ENCODE peak calls at places on chromosome 7, in ten cellular contexts. G is activated CD4-positive, alpha-beta T cell treated with anti-CD3 and anti-CD28 coated beads for 48 hours; A is AG04450; T is endodermal cell; Y is stimulated activated CD4-positive, alpha-beta T cell treated with anti-CD3 and anti-CD28 coated beads, Interleukin-4, amount 100 ng/mL, for 1 hour; F is iPS-NIHi11; H is dorsolateral prefrontal cortex; U is AG08395; R is RWPE2; M is sciatic nerve. Q is an unnamed sample.
A peak's percentile ranks its signal among the peaks of the same experiment; 100 is the strongest.

GRCh38 chr7:44111759-44112158 is 7.6 kb downstream of the AEBP1 start:
- DNase-seq in G (no peak), A (no peak), T (no peak), Y (no peak), F (no peak), H (no peak), U (no peak), R (no peak), M (no peak), Q (no peak)

GRCh38 chr7:47482013-47482761 is 99.7 kb downstream of the TNS3 start:
- DNase-seq in G (no peak), A (peak; percentile 89), T (no peak), Y (no peak), F (no peak), H (no peak), U (peak; percentile 86), R (no peak), M (no peak), Q (no peak)

GRCh38 chr7:81361769-81362168 is 408.1 kb downstream of the HGF start:
- DNase-seq in G (no peak), A (no peak), T (no peak), Y (no peak), F (no peak), H (no peak), U (no peak), R (no peak), M (no peak), Q (no peak)

GRCh38 chr7:106205621-106206222 is 79.1 kb downstream of the NAMPT start:
- DNase-seq in G (no peak), A (no peak), T (no peak), Y (no peak), F (no peak), H (no peak), U (peak; percentile 19), R (no peak), M (no peak), Q (no peak)

GRCh38 chr7:41630741-41631140 is 72.1 kb downstream of the INHBA start:
- DNase-seq in G (peak; percentile 8), A (no peak), T (no peak), Y (no peak), F (no peak), H (no peak), U (no peak), R (no peak), M (no peak), Q (no peak)

GRCh38 chr7:139118234-139118802 is 8.8 kb upstream of the ZC3HAV1 start:
- DNase-seq in G (peak; percentile 49), A (no peak), T (peak; percentile 56), Y (no peak), F (peak; percentile 24), H (no peak), U (peak; percentile 46), R (no peak), M (no peak), Q (no peak)

GRCh38 chr7:83413831-83414230 is 235.1 kb downstream of the SEMA3E start:
- DNase-seq in G (no peak), A (no peak), T (no peak), Y (no peak), F (no peak), H (no peak), U (no peak), R (no peak), M (no peak), Q (peak; percentile 50)

GRCh38 chr7:136189506-136189998 is 212.4 kb upstream of the MTPN start:
- DNase-seq in G (no peak), A (no peak), T (no peak), Y (no peak), F (no peak), H (no peak), U (no peak), R (no peak), M (no peak), Q (no peak)

GRCh38 chr7:1938788-1939433 is 268.8 kb downstream of the ELFN1 start:
- DNase-seq in G (peak; percentile 28), A (no peak), T (no peak), Y (peak; percentile 18), F (no peak), H (no peak), U (no peak), R (no peak), M (no peak), Q (no peak)

GRCh38 chr7:132392713-132393112 is 183.6 kb downstream of the PLXNA4 start:
- DNase-seq in G (no peak), A (no peak), T (no peak), Y (no peak), F (no peak), H (no peak), U (no peak), R (no peak), M (no peak), Q (no peak)

GRCh38 chr7:106023369-106024322 is 60.6 kb downstream of the CDHR3 start:
- DNase-seq in G (no peak), A (no peak), T (no peak), Y (no peak), F (no peak), H (no peak), U (no peak), R (no peak), M (no peak), Q (no peak)

GRCh38 chr7:46713868-46714596 is 793.0 kb upstream of the IGFBP3 start:
- DNase-seq in G (no peak), A (no peak), T (no peak), Y (no peak), F (no peak), H (no peak), U (no peak), R (no peak), M (no peak), Q (no peak)

GRCh38 chr7:43487731-43488073 is 95.2 kb upstream of the STK17A start:
- DNase-seq in G (no peak), A (no peak), T (no peak), Y (no peak), F (no peak), H (no peak), U (no peak), R (no peak), M (no peak), Q (no peak)

GRCh38 chr7:16420329-16420648 is 1.0 kb downstream of the CRPPA start:
- DNase-seq in G (no peak), A (no peak), T (no peak), Y (no peak), F (no peak), H (no peak), U (no peak), R (no peak), M (no peak), Q (no peak)

GRCh38 chr7:100895956-100896742 is 461 bp upstream of the ACHE start:
- DNase-seq in G (peak; percentile 52), A (no peak), T (peak; percentile 92), Y (peak; percentile 38), F (peak; percentile 68), H (peak; percentile 71), U (no peak), R (no peak), M (no peak), Q (no peak)

GRCh38 chr7:131157530-131158243 is 170.0 kb upstream of the MKLN1 start:
- DNase-seq in G (no peak), A (no peak), T (no peak), Y (no peak), F (no peak), H (peak; percentile 53), U (peak; percentile 64), R (no peak), M (no peak), Q (no peak)

GRCh38 chr7:390761-391410 is 100.9 kb downstream of the FOXL3 start:
- DNase-seq in G (no peak), A (no peak), T (peak; percentile 35), Y (no peak), F (peak; percentile 23), H (peak; percentile 38), U (no peak), R (peak; percentile 60), M (no peak), Q (no peak)

GRCh38 chr7:151124205-151124880 is 38.1 kb downstream of the AGAP3 start:
- DNase-seq in G (no peak), A (no peak), T (no peak), Y (no peak), F (no peak), H (no peak), U (no peak), R (no peak), M (no peak), Q (no peak)

GRCh38 chr7:32616625-32617024 is 121.3 kb downstream of the AVL9 start:
- DNase-seq in G (no peak), A (no peak), T (no peak), Y (no peak), F (no peak), H (no peak), U (peak; percentile 79), R (no peak), M (peak; percentile 70), Q (no peak)

GRCh38 chr7:98956937-98957336 is 78.6 kb downstream of the TRRAP start:
- DNase-seq in G (no peak), A (no peak), T (no peak), Y (no peak), F (no peak), H (no peak), U (peak; percentile 79), R (no peak), M (no peak), Q (no peak)

GRCh38 chr7:101995121-101995520 is 177.7 kb downstream of the CUX1 start:
- DNase-seq in G (no peak), A (no peak), T (no peak), Y (no peak), F (no peak), H (no peak), U (no peak), R (no peak), M (no peak), Q (no peak)

GRCh38 chr7:78472519-78472918 is 673.9 kb downstream of the PHTF2 start:
- DNase-seq in G (no peak), A (peak; percentile 69), T (no peak), Y (no peak), F (no peak), H (no peak), U (peak; percentile 81), R (no peak), M (no peak), Q (no peak)

GRCh38 chr7:124762611-124763143 is 2.9 kb downstream of the GPR37 start:
- DNase-seq in G (no peak), A (no peak), T (no peak), Y (no peak), F (no peak), H (no peak), U (no peak), R (no peak), M (no peak), Q (no peak)

Q was measured in NCI-H187 treated with DMSO at 0.1 percent for 48 hours.